ENCODE peak calls at places on chromosomes 3 and 15, in seven cellular contexts. One of them, this sample, is unnamed.

GRCh38 chr15:71444866-71445590 is 329.8 kb downstream of the THSD4 start:
- DNase-seq in heart left ventricle: no peak
- DNase-seq in IMR-90: peak; percentile 82
- DNase-seq in left lung: no peak
- DNase-seq in psoas muscle: no peak
- DNase-seq in astrocyte: peak; percentile 65
- DNase-seq in body of pancreas: no peak
- DNase-seq in this sample: no peak

GRCh38 chr15:41995476-41995855 is 23.1 kb upstream of the EHD4 start:
- DNase-seq in heart left ventricle: no peak
- DNase-seq in IMR-90: no peak
- DNase-seq in left lung: no peak
- DNase-seq in psoas muscle: peak; percentile 42
- DNase-seq in astrocyte: no peak
- DNase-seq in body of pancreas: no peak
- DNase-seq in this sample: no peak

GRCh38 chr15:64865998-64866520 is 24.3 kb downstream of the PLEKHO2 start:
- DNase-seq in heart left ventricle: no peak
- DNase-seq in IMR-90: peak; percentile 98
- DNase-seq in left lung: no peak
- DNase-seq in psoas muscle: no peak
- DNase-seq in astrocyte: peak; percentile 84
- DNase-seq in body of pancreas: no peak
- DNase-seq in this sample: no peak

GRCh38 chr3:183555541-183556081 is at the start of gene KLHL6:
- DNase-seq in heart left ventricle: peak; percentile 64
- DNase-seq in IMR-90: no peak
- DNase-seq in left lung: peak; percentile 84
- DNase-seq in psoas muscle: peak; percentile 67
- DNase-seq in astrocyte: no peak
- DNase-seq in body of pancreas: peak; percentile 20
- DNase-seq in this sample: peak; percentile 44

GRCh38 chr3:120348065-120348980 is 831 bp downstream of the LRRC58 start:
- DNase-seq in heart left ventricle: no peak
- DNase-seq in IMR-90: peak; percentile 10
- DNase-seq in left lung: no peak
- DNase-seq in psoas muscle: no peak
- DNase-seq in astrocyte: no peak
- DNase-seq in body of pancreas: no peak
- DNase-seq in this sample: no peak

GRCh38 chr3:98565237-98565643 is 28.2 kb downstream of the CPOX start:
- DNase-seq in heart left ventricle: no peak
- DNase-seq in IMR-90: no peak
- DNase-seq in left lung: no peak
- DNase-seq in psoas muscle: no peak
- DNase-seq in astrocyte: no peak
- DNase-seq in body of pancreas: no peak
- DNase-seq in this sample: no peak

GRCh38 chr15:25053000-25053815 is 98.4 kb downstream of the SNRPN start:
- DNase-seq in heart left ventricle: no peak
- DNase-seq in IMR-90: no peak
- DNase-seq in left lung: no peak
- DNase-seq in psoas muscle: no peak
- DNase-seq in astrocyte: no peak
- DNase-seq in body of pancreas: no peak
- DNase-seq in this sample: no peak

GRCh38 chr3:14377838-14378169 is 24.6 kb upstream of the SLC6A6 start:
- DNase-seq in heart left ventricle: no peak
- DNase-seq in IMR-90: no peak
- DNase-seq in left lung: peak; percentile 83
- DNase-seq in psoas muscle: no peak
- DNase-seq in astrocyte: no peak
- DNase-seq in body of pancreas: peak; percentile 16
- DNase-seq in this sample: peak; percentile 59

GRCh38 chr3:148319161-148319915 is 378.4 kb upstream of the AGTR1 start:
- DNase-seq in heart left ventricle: no peak
- DNase-seq in IMR-90: peak; percentile 90
- DNase-seq in left lung: no peak
- DNase-seq in psoas muscle: no peak
- DNase-seq in astrocyte: peak; percentile 81
- DNase-seq in body of pancreas: no peak
- DNase-seq in this sample: no peak

GRCh38 chr15:81274255-81274654 is 49.7 kb downstream of the STARD5 start:
- DNase-seq in heart left ventricle: no peak
- DNase-seq in IMR-90: no peak
- DNase-seq in left lung: no peak
- DNase-seq in psoas muscle: no peak
- DNase-seq in astrocyte: no peak
- DNase-seq in body of pancreas: no peak
- DNase-seq in this sample: no peak

GRCh38 chr3:144301863-144302262 is 330.2 kb downstream of the DIPK2A start:
- DNase-seq in heart left ventricle: no peak
- DNase-seq in IMR-90: no peak
- DNase-seq in left lung: no peak
- DNase-seq in psoas muscle: no peak
- DNase-seq in astrocyte: no peak
- DNase-seq in body of pancreas: no peak
- DNase-seq in this sample: no peak

GRCh38 chr3:67646586-67647234 is 7.7 kb downstream of the SUCLG2 start:
- DNase-seq in heart left ventricle: no peak
- DNase-seq in IMR-90: peak; percentile 10
- DNase-seq in left lung: no peak
- DNase-seq in psoas muscle: no peak
- DNase-seq in astrocyte: peak; percentile 50
- DNase-seq in body of pancreas: no peak
- DNase-seq in this sample: no peak

GRCh38 chr3:174287601-174288180 is 571.4 kb upstream of the NAALADL2 start:
- DNase-seq in heart left ventricle: no peak
- DNase-seq in IMR-90: no peak
- DNase-seq in left lung: no peak
- DNase-seq in psoas muscle: no peak
- DNase-seq in astrocyte: no peak
- DNase-seq in body of pancreas: no peak
- DNase-seq in this sample: no peak

GRCh38 chr15:58487724-58488120 is 55.9 kb downstream of the LIPC start:
- DNase-seq in heart left ventricle: no peak
- DNase-seq in IMR-90: no peak
- DNase-seq in left lung: no peak
- DNase-seq in psoas muscle: no peak
- DNase-seq in astrocyte: no peak
- DNase-seq in body of pancreas: no peak
- DNase-seq in this sample: no peak

GRCh38 chr15:38707802-38708671 is 143.4 kb upstream of the RASGRP1 start:
- DNase-seq in heart left ventricle: no peak
- DNase-seq in IMR-90: peak; percentile 80
- DNase-seq in left lung: no peak
- DNase-seq in psoas muscle: no peak
- DNase-seq in astrocyte: peak; percentile 47
- DNase-seq in body of pancreas: peak; percentile 52
- DNase-seq in this sample: no peak

GRCh38 chr15:42108808-42109207 is 14.4 kb upstream of the PLA2G4D start:
- DNase-seq in heart left ventricle: no peak
- DNase-seq in IMR-90: no peak
- DNase-seq in left lung: no peak
- DNase-seq in psoas muscle: no peak
- DNase-seq in astrocyte: no peak
- DNase-seq in body of pancreas: no peak
- DNase-seq in this sample: no peak

GRCh38 chr3:94226058-94226457 is 163.2 kb downstream of the NSUN3 start:
- DNase-seq in heart left ventricle: no peak
- DNase-seq in IMR-90: peak; percentile 50
- DNase-seq in left lung: no peak
- DNase-seq in psoas muscle: no peak
- DNase-seq in astrocyte: peak; percentile 93
- DNase-seq in body of pancreas: no peak
- DNase-seq in this sample: no peak

GRCh38 chr3:99872633-99873254 is 55.1 kb downstream of the CMSS1 start:
- DNase-seq in heart left ventricle: no peak
- DNase-seq in IMR-90: no peak
- DNase-seq in left lung: no peak
- DNase-seq in psoas muscle: no peak
- DNase-seq in astrocyte: no peak
- DNase-seq in body of pancreas: no peak
- DNase-seq in this sample: no peak

GRCh38 chr3:130490246-130490645 is 26.7 kb upstream of the COL6A6 start:
- DNase-seq in heart left ventricle: no peak
- DNase-seq in IMR-90: no peak
- DNase-seq in left lung: no peak
- DNase-seq in psoas muscle: no peak
- DNase-seq in astrocyte: no peak
- DNase-seq in body of pancreas: no peak
- DNase-seq in this sample: no peak

GRCh38 chr15:53665930-53666329 is 93.5 kb downstream of the WDR72 start:
- DNase-seq in heart left ventricle: no peak
- DNase-seq in IMR-90: no peak
- DNase-seq in left lung: no peak
- DNase-seq in psoas muscle: no peak
- DNase-seq in astrocyte: no peak
- DNase-seq in body of pancreas: no peak
- DNase-seq in this sample: no peak

GRCh38 chr3:52238761-52239701 is at the start of gene TWF2:
- DNase-seq in heart left ventricle: peak; percentile 88
- DNase-seq in IMR-90: peak; percentile 78
- DNase-seq in left lung: peak; percentile 94
- DNase-seq in psoas muscle: peak; percentile 86
- DNase-seq in astrocyte: peak; percentile 50
- DNase-seq in body of pancreas: peak; percentile 77
- DNase-seq in this sample: peak; percentile 94

GRCh38 chr3:9976736-9977709 is 9.6 kb downstream of the EMC3 start:
- DNase-seq in heart left ventricle: peak; percentile 68
- DNase-seq in IMR-90: peak; percentile 98
- DNase-seq in left lung: no peak
- DNase-seq in psoas muscle: peak; percentile 88
- DNase-seq in astrocyte: peak; percentile 98
- DNase-seq in body of pancreas: peak; percentile 88
- DNase-seq in this sample: peak; percentile 84

GRCh38 chr3:186413615-186414415 is 51.8 kb upstream of the DGKG start:
- DNase-seq in heart left ventricle: no peak
- DNase-seq in IMR-90: no peak
- DNase-seq in left lung: no peak
- DNase-seq in psoas muscle: peak; percentile 75
- DNase-seq in astrocyte: no peak
- DNase-seq in body of pancreas: peak; percentile 90
- DNase-seq in this sample: peak; percentile 63

DNA sequence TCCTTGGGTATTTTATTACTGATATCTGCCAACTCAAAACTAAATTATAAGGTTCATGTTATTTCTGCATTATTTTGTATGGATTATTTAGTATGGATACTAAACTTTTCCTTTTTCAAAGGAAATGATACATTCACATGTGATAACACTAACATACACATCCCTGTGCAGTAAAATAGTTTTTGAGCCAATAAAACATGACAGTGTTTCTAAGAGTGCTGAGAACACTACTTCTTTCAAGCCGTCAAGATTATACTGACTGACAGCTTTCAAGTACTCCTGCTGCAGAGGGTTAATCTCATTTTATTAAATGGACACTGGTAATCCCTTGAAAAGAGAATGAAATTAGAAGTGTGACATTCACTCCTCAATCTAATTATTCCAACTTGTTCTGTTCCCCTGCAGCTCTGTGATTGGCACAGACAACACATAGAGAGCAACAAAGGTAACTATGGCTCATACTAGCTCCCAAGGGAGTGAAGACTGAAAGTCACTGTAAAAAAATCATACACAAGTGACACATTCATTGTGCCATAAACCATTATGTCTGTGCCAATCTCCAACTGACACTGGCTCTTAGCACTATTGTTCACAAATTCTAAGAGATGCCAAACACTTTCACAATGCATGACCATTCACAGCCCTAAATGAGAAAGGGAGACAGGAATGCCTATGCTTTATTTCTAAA is 468.6 kb downstream of the SHQ1 start:
- DNase-seq in heart left ventricle: no peak
- DNase-seq in IMR-90: no peak
- DNase-seq in left lung: no peak
- DNase-seq in psoas muscle: no peak
- DNase-seq in astrocyte: no peak
- DNase-seq in body of pancreas: no peak
- DNase-seq in this sample: no peak
- H3K4me1 ChIP-seq in heart left ventricle: peaks cover 22% of the 10 kb centered on the region
- H3K4me1 ChIP-seq in IMR-90: peaks cover 5% of the 10 kb centered on the region
- H3K4me1 ChIP-seq in left lung: peaks cover 76% of the 10 kb centered on the region
- H3K4me1 ChIP-seq in psoas muscle: peaks cover 37% of the 10 kb centered on the region
- H3K4me1 ChIP-seq in astrocyte: peaks cover 14% of the 10 kb centered on the region
- H3K4me1 ChIP-seq in body of pancreas: peaks cover 15% of the 10 kb centered on the region
- H3K4me1 ChIP-seq in this sample: peaks cover 10% of the 10 kb centered on the region

GRCh38 chr3:13282986-13283876 is 136.9 kb downstream of the NUP210 start:
- DNase-seq in heart left ventricle: no peak
- DNase-seq in IMR-90: no peak
- DNase-seq in left lung: no peak
- DNase-seq in psoas muscle: peak; percentile 55
- DNase-seq in astrocyte: no peak
- DNase-seq in body of pancreas: peak; percentile 53
- DNase-seq in this sample: no peak
- H3K4me3 ChIP-seq in heart left ventricle: peak overlapping the region; percentile 57
- H3K4me3 ChIP-seq in IMR-90: no peak overlapping the region
- H3K4me3 ChIP-seq in left lung: peak overlapping the region; percentile 17
- H3K4me3 ChIP-seq in psoas muscle: peak overlapping the region; percentile 56
- H3K4me3 ChIP-seq in astrocyte: peak overlapping the region; percentile 37
- H3K4me3 ChIP-seq in body of pancreas: no peak overlapping the region
- H3K4me3 ChIP-seq in this sample: peak overlapping the region; percentile 90

GRCh38 chr3:187745201-187746058 is at the start of gene BCL6:
- DNase-seq in heart left ventricle: peak; percentile 94
- DNase-seq in IMR-90: peak; percentile 99
- DNase-seq in left lung: peak; percentile 95
- DNase-seq in psoas muscle: peak; percentile 96
- DNase-seq in astrocyte: peak; percentile 98
- DNase-seq in body of pancreas: peak; percentile 94
- DNase-seq in this sample: peak; percentile 93

GRCh38 chr3:187747506-187747905 is 2.2 kb upstream of the BCL6 start:
- DNase-seq in heart left ventricle: no peak
- DNase-seq in IMR-90: no peak
- DNase-seq in left lung: no peak
- DNase-seq in psoas muscle: no peak
- DNase-seq in astrocyte: no peak
- DNase-seq in body of pancreas: no peak
- DNase-seq in this sample: no peak

GRCh38 chr3:187746479-187747335 is 1.4 kb upstream of the BCL6 start:
- DNase-seq in heart left ventricle: no peak
- DNase-seq in IMR-90: peak; percentile 49
- DNase-seq in left lung: no peak
- DNase-seq in psoas muscle: no peak
- DNase-seq in astrocyte: peak; percentile 37
- DNase-seq in body of pancreas: peak; percentile 43
- DNase-seq in this sample: no peak

GRCh38 chr3:187744169-187745151 is 808 bp downstream of the BCL6 start:
- DNase-seq in heart left ventricle: peak; percentile 71
- DNase-seq in IMR-90: peak; percentile 49
- DNase-seq in left lung: peak; percentile 85
- DNase-seq in psoas muscle: peak; percentile 81
- DNase-seq in astrocyte: peak; percentile 33
- DNase-seq in body of pancreas: peak; percentile 75
- DNase-seq in this sample: peak; percentile 49

GRCh38 chr3:187746059-187746453 is 788 bp upstream of the BCL6 start:
- DNase-seq in heart left ventricle: no peak
- DNase-seq in IMR-90: no peak
- DNase-seq in left lung: no peak
- DNase-seq in psoas muscle: no peak
- DNase-seq in astrocyte: no peak
- DNase-seq in body of pancreas: no peak
- DNase-seq in this sample: no peak
- H3K4me1 ChIP-seq in heart left ventricle: peaks cover 3% of the 10 kb centered on the region
- H3K4me1 ChIP-seq in IMR-90: peaks cover 4% of the 10 kb centered on the region
- H3K4me1 ChIP-seq in left lung: peaks cover 67% of the 10 kb centered on the region
- H3K4me1 ChIP-seq in psoas muscle: peaks cover 29% of the 10 kb centered on the region
- H3K4me1 ChIP-seq in astrocyte: peaks cover 14% of the 10 kb centered on the region
- H3K4me1 ChIP-seq in body of pancreas: peaks cover 48% of the 10 kb centered on the region
- H3K4me1 ChIP-seq in this sample: no peaks in the 10 kb centered on the region

GRCh38 chr3:25513642-25514266 is 85.7 kb downstream of the RARB start:
- DNase-seq in heart left ventricle: no peak
- DNase-seq in IMR-90: no peak
- DNase-seq in left lung: no peak
- DNase-seq in psoas muscle: no peak
- DNase-seq in astrocyte: no peak
- DNase-seq in body of pancreas: no peak
- DNase-seq in this sample: no peak
- H3K4me3 ChIP-seq in heart left ventricle: no peak overlapping the region
- H3K4me3 ChIP-seq in IMR-90: no peak overlapping the region
- H3K4me3 ChIP-seq in left lung: no peak overlapping the region
- H3K4me3 ChIP-seq in psoas muscle: peak overlapping the region; percentile 5
- H3K4me3 ChIP-seq in astrocyte: no peak overlapping the region
- H3K4me3 ChIP-seq in body of pancreas: no peak overlapping the region
- H3K4me3 ChIP-seq in this sample: no peak overlapping the region

This sample was measured in right cardiac atrium.